ENCODE peak calls at places on chromosomes 11 and 22, in nine cellular contexts. E is MM.1S, T is neural progenitor cell, X is PC-3, L is GM23248, Q is SK-N-SH, V is OCI-LY7, J is GM23338, C is hepatocyte. Z is an unnamed sample.

GRCh38 chr22:26656896-26657851 is at the start of gene MIAT:
- DNase-seq in E (peak), T (peak), X (no peak), L (peak), Q (peak), V (no peak), J (peak), C (peak), Z (no peak)

GRCh38 chr22:38461414-38462081 is 6.3 kb upstream of the KDELR3 start:
- DNase-seq in E (peak), T (peak), X (peak), L (peak), Q (peak), V (peak), J (peak), C (peak), Z (peak)

GRCh38 chr11:129590753-129591475 is 215.3 kb downstream of the BARX2 start:
- DNase-seq in E (no peak), T (no peak), X (no peak), L (no peak), Q (no peak), V (no peak), J (no peak), C (no peak), Z (no peak)

GRCh38 chr11:116499396-116500001 is 273.3 kb downstream of the BUD13 start:
- DNase-seq in E (peak), T (peak), X (peak), L (peak), Q (peak), V (peak), J (peak), C (peak), Z (peak)

GRCh38 chr22:43262990-43263644 is 76.2 kb upstream of the TTLL12 start:
- DNase-seq in E (no peak), T (no peak), X (no peak), L (no peak), Q (no peak), V (no peak), J (no peak), C (peak), Z (no peak)

GRCh38 chr22:21686193-21686608 is 20.4 kb downstream of the PPIL2 start:
- DNase-seq in E (no peak), T (no peak), X (no peak), L (no peak), Q (no peak), V (no peak), J (no peak), C (no peak), Z (no peak)

GRCh38 chr11:74932169-74932568 is 16.7 kb downstream of the XRRA1 start:
- DNase-seq in E (no peak), T (no peak), X (peak), L (peak), Q (no peak), V (no peak), J (no peak), C (no peak), Z (no peak)

GRCh38 chr11:22878604-22879003 is 18.3 kb upstream of the CCDC179 start:
- DNase-seq in E (no peak), T (no peak), X (peak), L (no peak), Q (no peak), V (no peak), J (no peak), C (no peak), Z (no peak)

GRCh38 chr11:92304271-92304670 is 79.7 kb downstream of the FAT3 start:
- DNase-seq in E (no peak), T (no peak), X (no peak), L (peak), Q (no peak), V (no peak), J (no peak), C (no peak), Z (no peak)

GRCh38 chr22:31447337-31447736 is 42.3 kb downstream of the EIF4ENIF1 start:
- DNase-seq in E (peak), T (no peak), X (no peak), L (peak), Q (no peak), V (no peak), J (no peak), C (no peak), Z (no peak)

GRCh38 chr22:36334081-36334831 is 53.5 kb downstream of the MYH9 start:
- DNase-seq in E (no peak), T (peak), X (no peak), L (no peak), Q (no peak), V (peak), J (peak), C (no peak), Z (no peak)

GRCh38 chr22:30054764-30055069 is 25.5 kb upstream of the HORMAD2 start:
- DNase-seq in E (no peak), T (no peak), X (no peak), L (no peak), Q (peak), V (no peak), J (no peak), C (no peak), Z (no peak)

GRCh38 chr11:64531422-64531821 is 59.6 kb upstream of the SLC22A12 start:
- DNase-seq in E (no peak), T (no peak), X (no peak), L (no peak), Q (no peak), V (no peak), J (no peak), C (no peak), Z (no peak)

GRCh38 chr11:120336641-120337132 is 474 bp downstream of the ARHGEF12 start:
- DNase-seq in E (peak), T (no peak), X (peak), L (peak), Q (no peak), V (peak), J (peak), C (peak), Z (no peak)

GRCh38 chr11:77592727-77593126 is 3.0 kb downstream of the AQP11 start:
- DNase-seq in E (no peak), T (no peak), X (no peak), L (no peak), Q (no peak), V (no peak), J (no peak), C (no peak), Z (no peak)

GRCh38 chr22:46250035-46250782 is at the start of gene CDPF1:
- DNase-seq in E (peak), T (peak), X (peak), L (peak), Q (peak), V (peak), J (peak), C (peak), Z (peak)

GRCh38 chr11:120198787-120199469 is 11.9 kb upstream of the OAF start:
- DNase-seq in E (no peak), T (no peak), X (no peak), L (no peak), Q (no peak), V (no peak), J (no peak), C (no peak), Z (no peak)

GRCh38 chr22:29457730-29458129 is 19.3 kb downstream of the RFPL1 start:
- DNase-seq in E (peak), T (peak), X (peak), L (peak), Q (peak), V (peak), J (peak), C (peak), Z (peak)

GRCh38 chr11:26227311-26227710 is 104.6 kb upstream of the ANO3 start:
- DNase-seq in E (peak), T (peak), X (peak), L (peak), Q (peak), V (peak), J (peak), C (peak), Z (no peak)

GRCh38 chr22:43975041-43975440 is 19.8 kb downstream of the SAMM50 start:
- DNase-seq in E (no peak), T (no peak), X (no peak), L (no peak), Q (no peak), V (no peak), J (no peak), C (no peak), Z (no peak)

GRCh38 chr11:76371170-76371569 is 9.8 kb downstream of the THAP12 start:
- DNase-seq in E (no peak), T (no peak), X (peak), L (peak), Q (no peak), V (no peak), J (no peak), C (peak), Z (peak)

GRCh38 chr22:37290737-37291136 is 8.4 kb downstream of the CYTH4 start:
- DNase-seq in E (no peak), T (no peak), X (peak), L (peak), Q (no peak), V (no peak), J (no peak), C (no peak), Z (no peak)

GRCh38 chr11:63639195-63639832 is 25.1 kb upstream of the PLAAT3 start:
- DNase-seq in E (peak), T (no peak), X (peak), L (peak), Q (no peak), V (peak), J (peak), C (peak), Z (no peak)

GRCh38 chr22:38941488-38941987 is 15.9 kb upstream of the APOBEC3A start:
- DNase-seq in E (peak), T (peak), X (no peak), L (no peak), Q (no peak), V (no peak), J (no peak), C (no peak), Z (no peak)

GRCh38 chr11:36278531-36279245 is 10.5 kb downstream of the COMMD9 start:
- DNase-seq in E (no peak), T (peak), X (no peak), L (no peak), Q (no peak), V (no peak), J (peak), C (no peak), Z (no peak)

GRCh38 chr11:110335358-110335757 is 38.9 kb upstream of the RDX start:
- DNase-seq in E (no peak), T (no peak), X (no peak), L (no peak), Q (no peak), V (no peak), J (no peak), C (no peak), Z (no peak)

GRCh38 chr22:23107487-23108323 is 34.1 kb downstream of the RSPH14 start:
- DNase-seq in E (no peak), T (no peak), X (no peak), L (no peak), Q (no peak), V (no peak), J (no peak), C (no peak), Z (no peak)

GRCh38 chr22:43144949-43145348 is 1.8 kb upstream of the MCAT start:
- DNase-seq in E (no peak), T (no peak), X (peak), L (no peak), Q (no peak), V (no peak), J (no peak), C (no peak), Z (no peak)

GRCh38 chr22:46028069-46028991 is 51.4 kb upstream of the WNT7B start:
- DNase-seq in E (no peak), T (no peak), X (no peak), L (no peak), Q (no peak), V (no peak), J (no peak), C (no peak), Z (no peak)

GRCh38 chr11:87493516-87493915 is 455.8 kb downstream of the TMEM135 start:
- DNase-seq in E (no peak), T (peak), X (no peak), L (peak), Q (no peak), V (no peak), J (peak), C (no peak), Z (no peak)

GRCh38 chr22:49951001-49951677 is 9.4 kb upstream of the PIM3 start:
- DNase-seq in E (no peak), T (no peak), X (peak), L (no peak), Q (no peak), V (no peak), J (no peak), C (peak), Z (no peak)

GRCh38 chr11:96230686-96231085 is 112.3 kb downstream of the MAML2 start:
- DNase-seq in E (no peak), T (no peak), X (no peak), L (no peak), Q (no peak), V (no peak), J (no peak), C (no peak), Z (no peak)

GRCh38 chr11:108002476-108002875 is 6.2 kb upstream of the CUL5 start:
- DNase-seq in E (no peak), T (no peak), X (no peak), L (no peak), Q (no peak), V (no peak), J (no peak), C (no peak), Z (no peak)

GRCh38 chr11:107999759-108000455 is 8.8 kb upstream of the CUL5 start:
- DNase-seq in E (peak), T (peak), X (peak), L (peak), Q (peak), V (peak), J (peak), C (peak), Z (peak)

GRCh38 chr11:108003623-108004022 is 5.1 kb upstream of the CUL5 start:
- DNase-seq in E (no peak), T (no peak), X (no peak), L (no peak), Q (no peak), V (no peak), J (no peak), C (no peak), Z (no peak)

GRCh38 chr11:107996025-107996776 is 12.5 kb upstream of the CUL5 start:
- DNase-seq in E (no peak), T (no peak), X (no peak), L (no peak), Q (no peak), V (no peak), J (no peak), C (peak), Z (no peak)

GRCh38 chr11:107998761-107999160 is 9.9 kb upstream of the CUL5 start:
- DNase-seq in E (no peak), T (no peak), X (no peak), L (no peak), Q (no peak), V (no peak), J (no peak), C (no peak), Z (no peak)
- TF ChIP-seq EZH2phosphoT487 in E (no peak), T (no peak), X (no peak), L (no peak), Q (no peak), V (no peak), J (no peak), C (no peak), Z (no peak)

GRCh38 chr11:105609832-105610781 is at the start of gene GRIA4:
- DNase-seq in E (peak), T (peak), X (no peak), L (peak), Q (peak), V (no peak), J (peak), C (peak), Z (no peak)
- TF ChIP-seq EZH2phosphoT487 in E (no peak), T (peak), X (no peak), L (peak), Q (no peak), V (no peak), J (no peak), C (no peak), Z (no peak)

GRCh38 chr11:114059278-114059983 is at the start of gene ZBTB16:
- DNase-seq in E (no peak), T (peak), X (no peak), L (peak), Q (peak), V (no peak), J (peak), C (peak), Z (no peak)
- TF ChIP-seq EZH2phosphoT487 in E (no peak), T (no peak), X (no peak), L (peak), Q (no peak), V (no peak), J (no peak), C (no peak), Z (no peak)

GRCh38 chr11:111729441-111729840 is 36.7 kb downstream of the PPP2R1B start:
- DNase-seq in E (no peak), T (no peak), X (no peak), L (no peak), Q (no peak), V (no peak), J (no peak), C (no peak), Z (no peak)
- TF ChIP-seq EZH2phosphoT487 in E (no peak), T (no peak), X (no peak), L (no peak), Q (no peak), V (no peak), J (no peak), C (no peak), Z (no peak)

GRCh38 chr11:72523991-72524390 is 89.7 kb upstream of the CLPB start:
- DNase-seq in E (no peak), T (no peak), X (no peak), L (peak), Q (no peak), V (no peak), J (no peak), C (no peak), Z (no peak)

GRCh38 chr11:72528121-72528520 is 93.8 kb upstream of the CLPB start:
- DNase-seq in E (no peak), T (no peak), X (no peak), L (peak), Q (no peak), V (no peak), J (no peak), C (no peak), Z (no peak)

GRCh38 chr11:72522186-72522585 is 87.9 kb upstream of the CLPB start:
- DNase-seq in E (no peak), T (no peak), X (no peak), L (no peak), Q (no peak), V (no peak), J (no peak), C (no peak), Z (no peak)

GRCh38 chr11:72524711-72525110 is 90.4 kb upstream of the CLPB start:
- DNase-seq in E (no peak), T (no peak), X (peak), L (peak), Q (no peak), V (no peak), J (no peak), C (no peak), Z (no peak)

GRCh38 chr11:72525466-72525865 is 91.1 kb upstream of the CLPB start:
- DNase-seq in E (no peak), T (no peak), X (no peak), L (peak), Q (no peak), V (no peak), J (peak), C (no peak), Z (no peak)
- TF ChIP-seq EZH2phosphoT487 in E (no peak), T (no peak), X (no peak), L (no peak), Q (no peak), V (no peak), J (no peak), C (no peak), Z (no peak)

GRCh38 chr11:12174145-12175143 is 64.1 kb downstream of the MICAL2 start:
- DNase-seq in E (peak), T (no peak), X (peak), L (peak), Q (no peak), V (no peak), J (no peak), C (no peak), Z (no peak)

GRCh38 chr11:12177739-12178338 is 67.4 kb downstream of the MICAL2 start:
- DNase-seq in E (no peak), T (no peak), X (no peak), L (no peak), Q (no peak), V (no peak), J (no peak), C (no peak), Z (no peak)

GRCh38 chr11:12172493-12173013 is 62.2 kb downstream of the MICAL2 start:
- DNase-seq in E (no peak), T (no peak), X (no peak), L (no peak), Q (no peak), V (no peak), J (no peak), C (no peak), Z (no peak)

GRCh38 chr11:12173111-12173510 is 62.7 kb downstream of the MICAL2 start:
- DNase-seq in E (no peak), T (no peak), X (no peak), L (no peak), Q (no peak), V (no peak), J (no peak), C (no peak), Z (no peak)

DNA sequence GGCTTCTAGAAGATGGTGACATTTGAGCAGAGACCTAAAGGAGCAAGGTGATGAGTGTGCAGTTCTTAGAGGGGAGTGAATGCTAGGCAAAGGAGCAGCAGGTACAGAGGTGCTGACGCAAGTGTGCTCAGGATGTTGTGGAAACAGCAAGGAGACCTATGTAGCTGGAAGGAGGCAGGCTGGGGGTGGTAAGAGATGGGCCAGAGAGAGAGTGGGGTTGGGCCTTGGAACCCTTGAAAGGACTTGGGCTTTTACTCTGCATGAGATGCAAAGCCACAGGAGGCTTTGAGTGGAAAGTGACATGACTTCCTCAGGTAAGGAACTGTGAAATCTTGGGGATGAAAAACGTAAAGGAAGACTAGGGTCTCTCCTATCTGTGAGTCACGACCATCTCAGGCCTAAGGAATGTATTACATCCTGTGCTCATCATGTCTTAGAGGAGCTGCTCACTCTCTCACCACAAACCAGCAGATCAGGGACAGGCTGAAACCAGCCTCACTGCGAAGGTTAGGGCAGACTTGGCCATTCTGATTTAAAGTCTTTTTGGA is 65.4 kb downstream of the MICAL2 start:
- DNase-seq in E (peak), T (no peak), X (peak), L (peak), Q (no peak), V (no peak), J (no peak), C (peak), Z (peak)
- TF ChIP-seq EZH2phosphoT487 in E (no peak), T (no peak), X (no peak), L (no peak), Q (no peak), V (no peak), J (no peak), C (no peak), Z (no peak)

DNA sequence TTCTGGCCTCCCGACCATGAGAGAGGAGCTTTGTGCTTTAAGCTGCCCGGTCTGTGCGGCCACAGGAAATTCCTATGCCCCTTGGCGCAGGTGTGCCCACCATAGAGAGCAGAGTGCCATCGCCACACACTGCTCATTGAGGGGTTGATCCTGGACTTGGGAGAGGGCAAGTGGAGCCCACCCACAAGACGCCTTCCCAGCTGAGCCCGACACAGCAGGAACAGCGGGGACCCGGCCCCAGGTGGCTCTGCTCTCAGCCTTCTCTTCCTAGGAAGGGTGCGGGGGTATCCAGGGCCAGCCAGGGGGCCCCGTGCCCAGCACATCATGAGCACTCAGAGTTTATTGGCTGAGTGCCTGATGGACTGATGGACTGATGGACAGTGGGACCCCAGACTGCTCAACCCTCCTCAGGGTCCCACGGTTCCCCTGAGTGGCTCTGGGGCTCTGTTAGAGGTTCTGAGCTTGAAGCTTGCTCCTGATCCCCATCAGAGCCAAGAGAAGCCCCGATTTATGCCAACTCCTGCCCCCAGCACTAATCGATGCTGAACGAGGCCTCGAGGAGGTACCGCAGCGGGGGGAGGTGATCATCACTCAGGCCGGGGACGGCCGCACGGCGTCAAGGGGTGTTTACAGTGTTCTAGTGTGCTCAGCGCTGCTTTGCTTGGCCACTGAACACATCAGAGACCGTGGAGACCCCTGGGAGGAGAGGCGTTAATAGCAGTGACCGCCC is 13.5 kb upstream of the MRGPRD start:
- DNase-seq in E (no peak), T (no peak), X (no peak), L (no peak), Q (no peak), V (no peak), J (no peak), C (no peak), Z (no peak)
- TF ChIP-seq EZH2phosphoT487 in E (no peak), T (no peak), X (no peak), L (no peak), Q (no peak), V (no peak), J (no peak), C (no peak), Z (no peak)